ENCODE peak calls at places on chromosomes 1 and 21, in ten cellular contexts. J is EL; D is T-helper 17 cell; X is epithelial cell of esophagus; S is NCI-H1092 treated with DMSO at 0.1 percent for 48 hours; M is cardiac septum; Q is Peyer's patch; Y is effector memory CD4-positive, alpha-beta T cell; P is GM04504; C is transverse colon. O is an unnamed sample.

GRCh38 chr1:36306902-36307456 is 811 bp downstream of the SH3D21 start:
- DNase-seq in S (peak), C (peak), J (peak), Q (peak), P (peak), Y (peak), D (peak), X (peak), M (peak), O (peak)

GRCh38 chr1:198892065-198892464 is 253.2 kb downstream of the PTPRC start:
- DNase-seq in X (no peak), S (no peak), P (no peak), M (no peak), Y (no peak), C (no peak), J (peak), Q (no peak), D (no peak), O (no peak)

GRCh38 chr1:145962157-145963102 is 1.9 kb downstream of the ANKRD34A start:
- DNase-seq in M (no peak), Y (no peak), D (no peak), C (peak), X (peak), S (no peak), P (no peak), J (peak), Q (peak), O (no peak)

GRCh38 chr21:44949161-44950015 is 9.6 kb downstream of the SLX9 start:
- DNase-seq in Q (peak), Y (peak), S (peak), P (no peak), J (peak), M (peak), C (peak), X (peak), D (peak), O (no peak)

GRCh38 chr1:227330709-227331108 is 12.4 kb upstream of the CDC42BPA start:
- DNase-seq in M (no peak), Y (no peak), S (no peak), J (no peak), X (no peak), P (no peak), C (no peak), Q (no peak), D (no peak), O (no peak)

GRCh38 chr1:1578371-1578940 is 3.8 kb upstream of the SSU72 start:
- DNase-seq in M (no peak), Q (no peak), J (no peak), D (no peak), C (no peak), X (no peak), P (no peak), S (no peak), Y (no peak), O (no peak)

GRCh38 chr1:230868736-230869385 is 540 bp upstream of the C1orf198 start:
- DNase-seq in J (peak), C (peak), X (peak), Q (peak), P (no peak), S (peak), Y (no peak), M (peak), D (no peak), O (no peak)

GRCh38 chr1:46616277-46617107 is at the start of gene MOB3C:
- DNase-seq in D (peak), S (no peak), Y (peak), J (peak), C (peak), P (peak), Q (peak), X (peak), M (peak), O (peak)

GRCh38 chr1:204314209-204314892 is 45.4 kb downstream of the PLEKHA6 start:
- DNase-seq in S (peak), Q (no peak), C (no peak), X (peak), P (no peak), D (no peak), Y (no peak), J (no peak), M (no peak), O (no peak)

GRCh38 chr1:92759361-92759760 is 25.5 kb downstream of the EVI5 start:
- DNase-seq in C (no peak), J (peak), S (no peak), Q (no peak), M (no peak), Y (no peak), P (no peak), X (no peak), D (no peak), O (no peak)

GRCh38 chr1:210264521-210265380 is 32.2 kb downstream of the SERTAD4 start:
- DNase-seq in S (no peak), C (no peak), M (no peak), D (no peak), X (no peak), J (peak), Y (no peak), P (no peak), Q (no peak), O (no peak)

GRCh38 chr1:112358798-112359408 is 37.1 kb upstream of the CTTNBP2NL start:
- DNase-seq in X (peak), J (peak), Q (peak), P (no peak), S (peak), D (peak), C (peak), Y (no peak), M (no peak), O (no peak)

GRCh38 chr1:174875306-174875705 is 124.4 kb upstream of the CACYBP start:
- DNase-seq in P (no peak), X (peak), D (peak), J (no peak), M (no peak), C (peak), S (peak), Y (no peak), Q (peak), O (no peak)

GRCh38 chr1:8510041-8510823 is 192.3 kb downstream of the SLC45A1 start:
- DNase-seq in P (peak), Q (peak), J (peak), Y (no peak), X (peak), M (no peak), D (no peak), S (no peak), C (peak), O (no peak)

GRCh38 chr1:227883073-227883520 is 64.6 kb downstream of the WNT9A start:
- DNase-seq in X (no peak), J (no peak), Y (no peak), S (no peak), P (no peak), M (peak), D (no peak), Q (no peak), C (no peak), O (no peak)

GRCh38 chr1:72105201-72105600 is 177.1 kb downstream of the NEGR1 start:
- DNase-seq in C (no peak), J (no peak), X (no peak), Y (no peak), Q (no peak), P (no peak), S (no peak), M (no peak), D (no peak), O (no peak)

GRCh38 chr21:46003575-46004007 is 22.0 kb downstream of the COL6A1 start:
- DNase-seq in J (no peak), M (no peak), P (no peak), D (no peak), Q (peak), Y (no peak), X (no peak), S (no peak), C (no peak), O (no peak)

GRCh38 chr1:115118596-115118995 is 29.3 kb upstream of the TSPAN2 start:
- DNase-seq in P (no peak), M (no peak), C (no peak), D (no peak), Y (no peak), Q (no peak), X (peak), S (no peak), J (peak), O (no peak)

GRCh38 chr1:192609110-192610079 is 26.6 kb upstream of the RGS13 start:
- DNase-seq in M (peak), P (no peak), J (no peak), C (peak), X (no peak), Q (peak), Y (peak), D (peak), S (no peak), O (peak)

GRCh38 chr21:33908760-33909159 is 6.8 kb downstream of the ATP5PO start:
- DNase-seq in P (no peak), Y (no peak), C (no peak), J (no peak), Q (no peak), M (no peak), X (no peak), S (no peak), D (no peak), O (no peak)